ENCODE peak calls at places on chromosomes 1 and 21, in nine cellular contexts. B is activated CD8-positive, alpha-beta memory T cell treated with anti-CD3 and anti-CD28 coated beads for 24 hours; T is stimulated activated CD8-positive, alpha-beta memory T cell treated with anti-CD3 and anti-CD28 coated beads, Interleukin-2, amount 100 ng/mL, for 1 hour; Z is Daoy; Y is astrocyte of the spinal cord; R is natural killer cell treated with Interleukin-12 subunit alpha and Interleukin-12 subunit beta and Interleukin-15 and Interleukin-18, amount 100 ng/mL, for 72 hours; A is spleen; P is germinal center; L is putamen. K is an unnamed sample.

GRCh38 chr1:160167580-160167979 is 16.2 kb downstream of the ATP1A4 start:
- DNase-seq in B (no peak), T (no peak), Z (no peak), Y (no peak), R (no peak), A (no peak), P (no peak), L (no peak), K (no peak)

GRCh38 chr1:221169447-221169889 is 290.2 kb downstream of the HLX start:
- DNase-seq in B (no peak), T (no peak), Z (peak), Y (peak), R (no peak), A (no peak), P (no peak), L (no peak), K (no peak)

GRCh38 chr1:190880352-190880751 is 402.7 kb upstream of the BRINP3 start:
- DNase-seq in B (no peak), T (no peak), Z (no peak), Y (no peak), R (no peak), A (no peak), P (no peak), L (no peak), K (no peak)

GRCh38 chr21:43369124-43369523 is 57.8 kb downstream of the SIK1 start:
- DNase-seq in B (no peak), T (no peak), Z (peak), Y (no peak), R (peak), A (no peak), P (no peak), L (no peak), K (no peak)

GRCh38 chr1:239914827-239915231 is 176.9 kb upstream of the FMN2 start:
- DNase-seq in B (no peak), T (no peak), Z (peak), Y (peak), R (no peak), A (no peak), P (no peak), L (no peak), K (no peak)

GRCh38 chr21:44454747-44455523 is at the start of gene LRRC3:
- DNase-seq in B (peak), T (peak), Z (peak), Y (peak), R (peak), A (peak), P (peak), L (no peak), K (no peak)

GRCh38 chr1:2179283-2180013 is 15.1 kb downstream of the FAAP20 start:
- DNase-seq in B (no peak), T (no peak), Z (no peak), Y (no peak), R (no peak), A (peak), P (no peak), L (no peak), K (no peak)

GRCh38 chr1:86082183-86082582 is 74.4 kb downstream of the COL24A1 start:
- DNase-seq in B (no peak), T (no peak), Z (no peak), Y (no peak), R (no peak), A (no peak), P (no peak), L (no peak), K (no peak)